ENCODE peak calls at places on chromosomes 3 and 15, in seven cellular contexts. D, Q, R, Z, C, X and F are unnamed samples.

GRCh38 chr3:187770224-187770623 is 25.0 kb upstream of the BCL6 start:
- DNase-seq in Q (peak; percentile 58), Z (no peak), D (no peak), R (no peak), C (no peak), X (no peak), F (no peak)

GRCh38 chr3:148730676-148731075 is 33.0 kb downstream of the AGTR1 start:
- DNase-seq in R (no peak), X (no peak), Q (no peak), Z (no peak), D (no peak), C (no peak), F (no peak)

GRCh38 chr15:59622289-59622688 is 10.7 kb downstream of the GCNT3 start:
- DNase-seq in Q (no peak), C (peak; percentile 68), X (peak; percentile 53), D (no peak), Z (no peak), R (peak; percentile 57), F (peak; percentile 73)

GRCh38 chr3:186307594-186307993 is 54.4 kb downstream of the DGKG start:
- DNase-seq in Q (no peak), Z (no peak), X (peak; percentile 35), C (peak; percentile 46), D (no peak), R (no peak), F (peak; percentile 30)

GRCh38 chr3:66276705-66277274 is 56.0 kb downstream of the SLC25A26 start:
- DNase-seq in C (peak; percentile 68), X (peak; percentile 58), D (peak; percentile 55), Z (peak; percentile 6), Q (peak; percentile 72), R (peak; percentile 60), F (peak; percentile 84)

GRCh38 chr3:194023501-194024280 is 112.3 kb upstream of the HES1 start:
- DNase-seq in Z (no peak), D (no peak), R (no peak), Q (no peak), X (no peak), C (no peak), F (peak; percentile 41)

GRCh38 chr3:88573472-88573871 is 423.7 kb downstream of the C3orf38 start:
- DNase-seq in D (no peak), C (no peak), Q (no peak), R (no peak), Z (no peak), X (no peak), F (peak; percentile 18)

GRCh38 chr15:74339371-74339770 is 28.1 kb downstream of the CYP11A1 start:
- DNase-seq in C (no peak), X (no peak), Q (no peak), D (no peak), Z (no peak), R (no peak), F (no peak)

GRCh38 chr15:44136991-44137477 is 58.0 kb downstream of the FRMD5 start:
- DNase-seq in X (no peak), Z (no peak), C (no peak), D (no peak), R (no peak), Q (no peak), F (no peak)

GRCh38 chr3:72494076-72495000 is 353.9 kb downstream of the SHQ1 start:
- DNase-seq in Z (no peak), X (no peak), D (no peak), C (no peak), R (no peak), Q (no peak), F (no peak)

GRCh38 chr3:186108106-186108940 is 566 bp downstream of the ETV5 start:
- DNase-seq in Z (peak; percentile 41), R (peak; percentile 83), X (peak; percentile 47), Q (peak; percentile 47), C (peak; percentile 71), D (no peak), F (peak; percentile 82)

GRCh38 chr15:68318008-68318835 is 40.7 kb downstream of the FEM1B start:
- DNase-seq in C (no peak), X (no peak), D (no peak), Q (no peak), R (no peak), Z (no peak), F (no peak)

GRCh38 chr3:129684270-129684669 is 77.8 kb upstream of the PLXND1 start:
- DNase-seq in R (no peak), X (no peak), C (no peak), D (no peak), Z (no peak), Q (no peak), F (no peak)

GRCh38 chr15:60933914-60934885 is 294.9 kb downstream of the RORA start:
- DNase-seq in Q (no peak), X (no peak), Z (no peak), C (no peak), R (no peak), D (no peak), F (no peak)

GRCh38 chr3:45958333-45958791 is 15.1 kb downstream of the CXCR6 start:
- DNase-seq in X (peak; percentile 88), C (no peak), R (no peak), Q (no peak), Z (no peak), D (no peak), F (peak; percentile 96)

GRCh38 chr3:17820704-17821103 is 78.3 kb upstream of the TBC1D5 start:
- DNase-seq in R (no peak), D (no peak), C (no peak), Z (no peak), Q (no peak), X (no peak), F (no peak)

GRCh38 chr3:117128876-117129275 is 419.3 kb downstream of the TUSC7 start:
- DNase-seq in D (no peak), Z (no peak), C (no peak), R (no peak), Q (no peak), X (no peak), F (no peak)

GRCh38 chr3:112856537-112856936 is 9.9 kb upstream of the CD200R1L start:
- DNase-seq in D (no peak), C (no peak), Z (no peak), R (no peak), Q (peak; percentile 63), X (no peak), F (no peak)

GRCh38 chr3:18012464-18012863 is 270.0 kb upstream of the TBC1D5 start:
- DNase-seq in X (no peak), C (no peak), R (no peak), D (no peak), Z (no peak), Q (no peak), F (no peak)

GRCh38 chr3:106229495-106230278 is 360.9 kb upstream of the CBLB start:
- DNase-seq in C (no peak), D (no peak), R (no peak), Q (no peak), Z (no peak), X (no peak), F (no peak)